ENCODE peak calls at places on chromosomes 16 and 17, in five cellular contexts. D, Y, V, N and O are unnamed samples.
A peak's percentile ranks its signal among the peaks of the same experiment; 100 is the strongest.

GRCh38 chr16:79642652-79643051 is 42.1 kb upstream of the MAF start:
- DNase-seq in D (no peak), N (no peak), V (no peak), Y (no peak), O (no peak)

GRCh38 chr17:79837888-79838540 is 1.2 kb downstream of the CBX4 start:
- DNase-seq in V (no peak), D (no peak), Y (no peak), N (no peak), O (no peak)

GRCh38 chr17:35051183-35051578 is 12.3 kb downstream of the RFFL start:
- DNase-seq in N (no peak), Y (no peak), V (no peak), D (peak; percentile 71), O (no peak)

GRCh38 chr16:726438-727290 is at the start of the genes CCDC78 and HAGHL:
- DNase-seq in N (no peak), V (peak; percentile 82), Y (peak; percentile 74), D (peak; percentile 24), O (no peak)

GRCh38 chr17:65545708-65546523 is 15.5 kb downstream of the AXIN2 start:
- DNase-seq in Y (no peak), N (no peak), V (no peak), D (no peak), O (no peak)

GRCh38 chr16:49639739-49640388 is 216.0 kb downstream of the ZNF423 start:
- DNase-seq in N (no peak), D (peak; percentile 62), V (peak; percentile 56), Y (peak; percentile 56), O (no peak)

GRCh38 chr17:9766970-9767369 is 24.4 kb downstream of the DHRS7C start:
- DNase-seq in V (no peak), Y (no peak), N (no peak), D (no peak), O (no peak)

GRCh38 chr17:78798695-78799559 is 16.9 kb upstream of the CYTH1 start:
- DNase-seq in N (no peak), V (peak; percentile 27), Y (peak; percentile 40), D (peak; percentile 28), O (no peak)

GRCh38 chr17:70394430-70394829 is 225.1 kb downstream of the KCNJ2 start:
- DNase-seq in D (no peak), N (no peak), V (no peak), Y (no peak), O (no peak)

GRCh38 chr16:71258371-71258770 is 27.8 kb upstream of the HYDIN start:
- DNase-seq in V (no peak), Y (no peak), N (no peak), D (no peak), O (no peak)

GRCh38 chr17:15963670-15964110 is 18.8 kb downstream of the ADORA2B start:
- DNase-seq in N (no peak), D (peak; percentile 44), V (no peak), Y (no peak), O (no peak)

GRCh38 chr17:46072998-46073397 is 73.9 kb downstream of the STH start:
- DNase-seq in N (peak; percentile 23), V (peak; percentile 34), Y (no peak), D (no peak), O (no peak)

GRCh38 chr16:71626858-71627213 is 852 bp downstream of the MARVELD3 start:
- DNase-seq in Y (peak; percentile 83), D (no peak), N (peak; percentile 45), V (peak; percentile 78), O (no peak)

DNA sequence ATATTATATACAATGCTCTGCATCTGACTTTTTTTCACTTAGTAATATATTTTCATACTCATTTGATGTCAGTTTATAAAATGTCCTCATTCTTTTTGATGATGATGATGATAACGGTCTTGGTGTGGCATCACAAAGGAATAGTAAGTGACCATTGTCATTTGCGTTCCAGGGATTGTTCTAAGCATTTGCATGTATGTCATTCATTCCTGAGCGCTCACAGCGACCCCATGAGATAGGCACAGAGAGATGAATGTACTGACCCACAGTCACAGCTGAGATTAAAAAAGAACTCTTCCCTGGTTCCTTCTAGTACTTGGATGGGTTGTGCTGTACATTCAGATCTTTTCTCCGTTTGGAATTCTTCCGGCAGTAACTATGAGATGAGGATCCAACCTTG is 21.2 kb upstream of the MSI2 start:
- DNase-seq in D (no peak), V (peak; percentile 29), Y (no peak), N (no peak), O (no peak)
- H3K4me3 ChIP-seq in D (no peak overlapping the region), V (no peak overlapping the region), Y (no peak overlapping the region), N (no peak overlapping the region), O (no peak overlapping the region)

GRCh38 chr17:50731575-50732460 is 12.4 kb downstream of the LUC7L3 start:
- DNase-seq in D (no peak), Y (no peak), N (no peak), V (no peak), O (no peak)
- H3K27ac ChIP-seq in D (no peak overlapping the region), Y (no peak overlapping the region), N (no peak overlapping the region), V (peak overlapping the region; percentile 81), O (no peak overlapping the region)

DNA sequence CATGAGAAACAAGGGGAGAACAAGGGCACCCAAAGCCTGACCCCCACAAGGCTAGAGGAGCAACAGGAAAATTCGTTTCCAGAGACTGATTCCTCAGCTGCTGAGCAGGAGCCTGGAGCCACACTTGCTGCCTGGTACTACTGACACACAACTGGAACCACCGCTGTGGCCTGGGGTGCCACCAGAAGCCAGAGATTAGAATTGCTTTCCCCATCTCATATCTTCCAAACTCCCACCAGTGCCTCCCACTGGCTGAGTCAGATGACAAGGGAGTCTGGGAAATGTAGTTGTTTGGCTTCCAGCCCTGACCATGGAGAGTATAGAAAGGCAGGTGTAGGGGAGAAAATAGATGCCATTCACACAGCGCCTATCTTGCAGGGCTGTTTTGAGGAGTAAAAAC is 4.1 kb upstream of the TMEM11 start:
- DNase-seq in D (peak; percentile 16), Y (no peak), V (peak; percentile 79), N (no peak), O (no peak)
- TF ChIP-seq CTCF in D (no peak), Y (no peak), V (peak; percentile 36), N (no peak), O (no peak)

GRCh38 chr16:54936979-54937672 is 6.5 kb downstream of the IRX5 start:
- DNase-seq in D (peak; percentile 24), Y (peak; percentile 67), N (peak; percentile 50), V (peak; percentile 94), O (no peak)
- H3K4me3 ChIP-seq in D (no peak overlapping the region), Y (peak overlapping the region; percentile 33), N (peak overlapping the region; percentile 57), V (peak overlapping the region; percentile 65), O (no peak overlapping the region)

GRCh38 chr16:30842971-30843370 is 50.9 kb downstream of the BCL7C start:
- DNase-seq in Y (no peak), D (no peak), V (no peak), N (no peak), O (no peak)

GRCh38 chr16:30841332-30841731 is 52.5 kb downstream of the BCL7C start:
- DNase-seq in N (no peak), Y (no peak), V (no peak), D (no peak), O (no peak)

GRCh38 chr16:30837904-30838303 is 50.9 kb upstream of the ZNF629 start:
- DNase-seq in V (no peak), N (no peak), Y (no peak), D (no peak), O (no peak)

GRCh38 chr16:30839523-30840227 is 52.7 kb upstream of the ZNF629 start:
- DNase-seq in Y (peak; percentile 67), V (peak; percentile 24), N (no peak), D (no peak), O (no peak)

GRCh38 chr16:30838876-30839471 is 52.0 kb upstream of the ZNF629 start:
- DNase-seq in N (no peak), D (no peak), Y (no peak), V (peak; percentile 25), O (no peak)
- H3K27ac ChIP-seq in N (no peak overlapping the region), D (no peak overlapping the region), Y (peak overlapping the region; percentile 82), V (no peak overlapping the region), O (no peak overlapping the region)

GRCh38 chr16:30526137-30526822 is at the start of gene ZNF768:
- DNase-seq in D (peak; percentile 27), V (peak; percentile 93), Y (peak; percentile 81), N (peak; percentile 44), O (no peak)
- TF ChIP-seq CTCF in D (no peak), V (no peak), Y (no peak), N (no peak), O (no peak)

DNA sequence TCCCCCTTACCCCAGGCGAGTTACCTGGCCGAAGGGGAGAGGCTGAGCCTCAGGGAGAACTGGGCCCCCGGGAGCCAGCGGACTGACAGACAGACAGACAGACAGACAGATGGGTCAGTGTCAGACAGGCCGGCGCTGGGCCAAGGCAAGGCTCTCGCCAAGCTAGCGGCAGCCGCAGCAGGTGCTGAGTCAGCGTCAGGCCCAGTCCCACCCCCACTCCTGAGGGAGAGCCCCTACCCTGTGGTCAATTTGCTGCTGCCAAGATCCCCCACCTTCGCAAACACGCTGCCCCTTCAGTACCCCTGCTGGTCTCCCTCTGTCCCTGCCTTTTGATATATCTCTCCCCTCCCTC is 1.5 kb downstream of the FGF11 start:
- DNase-seq in V (peak; percentile 71), N (no peak), D (peak; percentile 22), Y (peak; percentile 67), O (no peak)
- H3K4me3 ChIP-seq in V (peak overlapping the region; percentile 98), N (no peak overlapping the region), D (peak overlapping the region; percentile 30), Y (peak overlapping the region; percentile 75), O (peak overlapping the region; percentile 73)

DNA sequence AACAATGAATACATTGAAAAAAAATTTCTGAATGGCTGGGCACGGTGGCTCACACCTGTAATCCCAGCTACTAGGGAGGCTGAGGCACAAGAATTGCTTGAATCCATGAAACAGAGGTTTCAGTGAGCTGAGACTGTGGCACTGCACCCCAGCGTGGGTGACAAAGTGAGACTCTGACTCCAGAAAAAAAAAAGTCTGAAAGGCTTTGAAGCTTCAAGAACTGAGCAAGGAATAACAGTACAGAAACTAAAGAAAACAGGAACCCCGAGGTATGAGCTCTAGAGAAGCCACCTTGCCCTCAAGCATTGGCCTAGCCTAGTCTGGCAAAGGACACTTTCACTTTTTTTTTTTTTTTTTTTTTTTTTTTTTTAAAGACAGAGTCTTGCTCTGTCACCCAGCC is 45.0 kb downstream of the TEX2 start:
- DNase-seq in V (no peak), N (no peak), D (no peak), Y (no peak), O (no peak)
- H3K27ac ChIP-seq in V (no peak overlapping the region), N (no peak overlapping the region), D (no peak overlapping the region), Y (peak overlapping the region; percentile 82), O (no peak overlapping the region)

GRCh38 chr17:62995377-62995885 is 29.4 kb downstream of the TANC2 start:
- DNase-seq in Y (peak; percentile 31), D (peak; percentile 45), N (peak; percentile 40), V (peak; percentile 69), O (no peak)
- TF ChIP-seq CTCF in Y (peak; percentile 34), D (peak; percentile 46), N (peak; percentile 67), V (peak; percentile 77), O (peak; percentile 82)

GRCh38 chr17:58669853-58670252 is 22.0 kb downstream of the TEX14 start:
- DNase-seq in D (no peak), N (no peak), Y (no peak), V (no peak), O (no peak)

GRCh38 chr17:58665946-58666857 is 25.6 kb downstream of the TEX14 start:
- DNase-seq in V (no peak), D (peak; percentile 5), Y (no peak), N (no peak), O (no peak)

GRCh38 chr17:58667934-58668597 is 23.8 kb downstream of the TEX14 start:
- DNase-seq in Y (no peak), N (no peak), D (no peak), V (no peak), O (no peak)

GRCh38 chr17:58668598-58668935 is 23.3 kb downstream of the TEX14 start:
- DNase-seq in N (no peak), V (no peak), D (no peak), Y (no peak), O (no peak)

GRCh38 chr17:58666858-58667267 is 25.0 kb downstream of the TEX14 start:
- DNase-seq in V (no peak), N (peak; percentile 72), D (peak; percentile 76), Y (no peak), O (no peak)
- H3K4me3 ChIP-seq in V (no peak overlapping the region), N (peak overlapping the region; percentile 46), D (peak overlapping the region; percentile 12), Y (no peak overlapping the region), O (peak overlapping the region; percentile 52)